ENCODE peak calls at places on chromosome 13, in seven cellular contexts. One of them, this sample, is unnamed.

GRCh38 chr13:97328222-97328790 is 105.7 kb upstream of the RAP2A start:
- DNase-seq in thoracic aorta: no peak
- DNase-seq in brain microvascular endothelial cell: peak
- DNase-seq in WERI-Rb-1: no peak
- DNase-seq in cardiac muscle cell: peak
- DNase-seq in NB4: no peak
- DNase-seq in pancreas: no peak
- DNase-seq in this sample: peak

GRCh38 chr13:103067751-103068563 is 1.7 kb upstream of the SLC10A2 start:
- DNase-seq in NB4: no peak
- DNase-seq in pancreas: peak
- DNase-seq in brain microvascular endothelial cell: no peak
- DNase-seq in thoracic aorta: no peak
- DNase-seq in cardiac muscle cell: no peak
- DNase-seq in WERI-Rb-1: no peak
- DNase-seq in this sample: no peak

GRCh38 chr13:37270206-37271001 is 164.9 kb upstream of the CSNK1A1L start:
- DNase-seq in brain microvascular endothelial cell: no peak
- DNase-seq in cardiac muscle cell: no peak
- DNase-seq in NB4: no peak
- DNase-seq in thoracic aorta: no peak
- DNase-seq in pancreas: no peak
- DNase-seq in WERI-Rb-1: no peak
- DNase-seq in this sample: no peak

GRCh38 chr13:71867101-71867814 is at the start of gene DACH1:
- DNase-seq in brain microvascular endothelial cell: peak
- DNase-seq in WERI-Rb-1: peak
- DNase-seq in cardiac muscle cell: peak
- DNase-seq in thoracic aorta: no peak
- DNase-seq in pancreas: peak
- DNase-seq in NB4: peak
- DNase-seq in this sample: peak

GRCh38 chr13:28526876-28527275 is 31.9 kb upstream of the FLT1 start:
- DNase-seq in NB4: no peak
- DNase-seq in pancreas: no peak
- DNase-seq in cardiac muscle cell: no peak
- DNase-seq in WERI-Rb-1: no peak
- DNase-seq in brain microvascular endothelial cell: no peak
- DNase-seq in thoracic aorta: no peak
- DNase-seq in this sample: no peak

GRCh38 chr13:23986619-23987018 is 89.3 kb upstream of the C1QTNF9B start:
- DNase-seq in cardiac muscle cell: peak
- DNase-seq in WERI-Rb-1: no peak
- DNase-seq in NB4: no peak
- DNase-seq in thoracic aorta: no peak
- DNase-seq in pancreas: no peak
- DNase-seq in brain microvascular endothelial cell: peak
- DNase-seq in this sample: peak

GRCh38 chr13:95698047-95698749 is 21.3 kb downstream of the DNAJC3 start:
- DNase-seq in pancreas: no peak
- DNase-seq in brain microvascular endothelial cell: no peak
- DNase-seq in cardiac muscle cell: peak
- DNase-seq in thoracic aorta: no peak
- DNase-seq in NB4: no peak
- DNase-seq in WERI-Rb-1: no peak
- DNase-seq in this sample: peak

GRCh38 chr13:24777171-24777570 is 13.2 kb downstream of the RNF17 start:
- DNase-seq in cardiac muscle cell: no peak
- DNase-seq in NB4: no peak
- DNase-seq in thoracic aorta: no peak
- DNase-seq in brain microvascular endothelial cell: no peak
- DNase-seq in WERI-Rb-1: no peak
- DNase-seq in pancreas: no peak
- DNase-seq in this sample: no peak

GRCh38 chr13:102645701-102646100 is 48.9 kb downstream of the TPP2 start:
- DNase-seq in NB4: no peak
- DNase-seq in thoracic aorta: no peak
- DNase-seq in pancreas: no peak
- DNase-seq in WERI-Rb-1: peak
- DNase-seq in cardiac muscle cell: no peak
- DNase-seq in brain microvascular endothelial cell: no peak
- DNase-seq in this sample: no peak

GRCh38 chr13:29503041-29503837 is 92.2 kb downstream of the SLC7A1 start:
- DNase-seq in pancreas: no peak
- DNase-seq in brain microvascular endothelial cell: no peak
- DNase-seq in thoracic aorta: no peak
- DNase-seq in NB4: no peak
- DNase-seq in WERI-Rb-1: no peak
- DNase-seq in cardiac muscle cell: peak
- DNase-seq in this sample: no peak

GRCh38 chr13:60617863-60618733 is 221.1 kb downstream of the TDRD3 start:
- DNase-seq in WERI-Rb-1: no peak
- DNase-seq in thoracic aorta: no peak
- DNase-seq in pancreas: no peak
- DNase-seq in NB4: peak
- DNase-seq in brain microvascular endothelial cell: peak
- DNase-seq in cardiac muscle cell: peak
- DNase-seq in this sample: no peak

GRCh38 chr13:90830782-90831181 is 516.7 kb upstream of the MIR17HG start:
- DNase-seq in pancreas: no peak
- DNase-seq in cardiac muscle cell: no peak
- DNase-seq in NB4: no peak
- DNase-seq in WERI-Rb-1: no peak
- DNase-seq in thoracic aorta: no peak
- DNase-seq in brain microvascular endothelial cell: no peak
- DNase-seq in this sample: no peak

GRCh38 chr13:102587916-102588315 is 8.9 kb upstream of the TPP2 start:
- DNase-seq in cardiac muscle cell: peak
- DNase-seq in WERI-Rb-1: no peak
- DNase-seq in NB4: peak
- DNase-seq in thoracic aorta: no peak
- DNase-seq in pancreas: no peak
- DNase-seq in brain microvascular endothelial cell: no peak
- DNase-seq in this sample: no peak

GRCh38 chr13:39364797-39365468 is 238.1 kb downstream of the LHFPL6 start:
- DNase-seq in cardiac muscle cell: peak
- DNase-seq in pancreas: no peak
- DNase-seq in NB4: no peak
- DNase-seq in thoracic aorta: no peak
- DNase-seq in brain microvascular endothelial cell: no peak
- DNase-seq in WERI-Rb-1: no peak
- DNase-seq in this sample: no peak

GRCh38 chr13:107835339-107836018 is 379.9 kb downstream of the LIG4 start:
- DNase-seq in brain microvascular endothelial cell: peak
- DNase-seq in WERI-Rb-1: no peak
- DNase-seq in NB4: peak
- DNase-seq in thoracic aorta: no peak
- DNase-seq in pancreas: no peak
- DNase-seq in cardiac muscle cell: peak
- DNase-seq in this sample: peak

GRCh38 chr13:109198585-109198984 is 569.2 kb downstream of the MYO16 start:
- DNase-seq in cardiac muscle cell: no peak
- DNase-seq in NB4: no peak
- DNase-seq in WERI-Rb-1: no peak
- DNase-seq in brain microvascular endothelial cell: no peak
- DNase-seq in thoracic aorta: no peak
- DNase-seq in pancreas: no peak
- DNase-seq in this sample: peak

GRCh38 chr13:76917096-76917495 is 30.9 kb upstream of the KCTD12 start:
- DNase-seq in pancreas: no peak
- DNase-seq in thoracic aorta: no peak
- DNase-seq in WERI-Rb-1: no peak
- DNase-seq in NB4: no peak
- DNase-seq in cardiac muscle cell: peak
- DNase-seq in brain microvascular endothelial cell: no peak
- DNase-seq in this sample: peak

GRCh38 chr13:33167521-33167920 is 118.0 kb downstream of the STARD13 start:
- DNase-seq in WERI-Rb-1: no peak
- DNase-seq in NB4: no peak
- DNase-seq in thoracic aorta: no peak
- DNase-seq in cardiac muscle cell: no peak
- DNase-seq in pancreas: no peak
- DNase-seq in brain microvascular endothelial cell: no peak
- DNase-seq in this sample: no peak

GRCh38 chr13:98428256-98428966 is 148.5 kb downstream of the STK24 start:
- DNase-seq in thoracic aorta: no peak
- DNase-seq in pancreas: no peak
- DNase-seq in cardiac muscle cell: no peak
- DNase-seq in WERI-Rb-1: no peak
- DNase-seq in NB4: no peak
- DNase-seq in brain microvascular endothelial cell: peak
- DNase-seq in this sample: no peak

DNA sequence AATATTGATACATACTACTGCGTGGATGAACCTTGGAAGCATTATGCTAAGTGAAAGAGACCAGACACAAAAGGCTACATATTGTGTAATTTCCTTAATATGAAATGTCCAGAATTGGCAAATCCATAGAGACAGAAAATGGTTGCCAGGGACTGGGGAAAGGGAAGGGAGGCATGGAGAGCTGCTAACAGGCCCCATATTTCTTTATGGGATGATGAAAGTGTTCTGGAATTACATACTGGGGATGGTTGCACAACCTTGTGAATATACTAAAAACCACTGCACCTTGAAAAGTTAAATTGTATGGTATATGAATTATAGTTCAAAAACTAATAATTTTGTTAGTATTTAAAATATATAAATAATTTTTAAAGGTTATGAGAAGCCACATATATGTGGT is 3.6 kb downstream of the IFT88 start:
- DNase-seq in thoracic aorta: no peak
- DNase-seq in brain microvascular endothelial cell: no peak
- DNase-seq in pancreas: no peak
- DNase-seq in cardiac muscle cell: peak
- DNase-seq in WERI-Rb-1: no peak
- DNase-seq in NB4: no peak
- DNase-seq in this sample: peak
- TF ChIP-seq CTCF in thoracic aorta: no peak
- TF ChIP-seq CTCF in brain microvascular endothelial cell: no peak
- TF ChIP-seq CTCF in pancreas: no peak
- TF ChIP-seq CTCF in cardiac muscle cell: no peak
- TF ChIP-seq CTCF in WERI-Rb-1: no peak
- TF ChIP-seq CTCF in NB4: no peak
- TF ChIP-seq CTCF in this sample: no peak

GRCh38 chr13:111844222-111844671 is 222.7 kb upstream of the SOX1 start:
- DNase-seq in WERI-Rb-1: no peak
- DNase-seq in NB4: no peak
- DNase-seq in thoracic aorta: no peak
- DNase-seq in brain microvascular endothelial cell: no peak
- DNase-seq in cardiac muscle cell: no peak
- DNase-seq in pancreas: no peak
- DNase-seq in this sample: no peak

GRCh38 chr13:111847964-111848363 is 219.0 kb upstream of the SOX1 start:
- DNase-seq in pancreas: no peak
- DNase-seq in cardiac muscle cell: no peak
- DNase-seq in thoracic aorta: no peak
- DNase-seq in WERI-Rb-1: no peak
- DNase-seq in brain microvascular endothelial cell: no peak
- DNase-seq in NB4: no peak
- DNase-seq in this sample: no peak

GRCh38 chr13:111844682-111845081 is 222.3 kb upstream of the SOX1 start:
- DNase-seq in cardiac muscle cell: no peak
- DNase-seq in pancreas: no peak
- DNase-seq in thoracic aorta: no peak
- DNase-seq in NB4: no peak
- DNase-seq in WERI-Rb-1: no peak
- DNase-seq in brain microvascular endothelial cell: no peak
- DNase-seq in this sample: no peak

GRCh38 chr13:111845621-111846351 is 221.2 kb upstream of the SOX1 start:
- DNase-seq in thoracic aorta: no peak
- DNase-seq in WERI-Rb-1: no peak
- DNase-seq in brain microvascular endothelial cell: no peak
- DNase-seq in NB4: peak
- DNase-seq in cardiac muscle cell: no peak
- DNase-seq in pancreas: no peak
- DNase-seq in this sample: no peak

DNA sequence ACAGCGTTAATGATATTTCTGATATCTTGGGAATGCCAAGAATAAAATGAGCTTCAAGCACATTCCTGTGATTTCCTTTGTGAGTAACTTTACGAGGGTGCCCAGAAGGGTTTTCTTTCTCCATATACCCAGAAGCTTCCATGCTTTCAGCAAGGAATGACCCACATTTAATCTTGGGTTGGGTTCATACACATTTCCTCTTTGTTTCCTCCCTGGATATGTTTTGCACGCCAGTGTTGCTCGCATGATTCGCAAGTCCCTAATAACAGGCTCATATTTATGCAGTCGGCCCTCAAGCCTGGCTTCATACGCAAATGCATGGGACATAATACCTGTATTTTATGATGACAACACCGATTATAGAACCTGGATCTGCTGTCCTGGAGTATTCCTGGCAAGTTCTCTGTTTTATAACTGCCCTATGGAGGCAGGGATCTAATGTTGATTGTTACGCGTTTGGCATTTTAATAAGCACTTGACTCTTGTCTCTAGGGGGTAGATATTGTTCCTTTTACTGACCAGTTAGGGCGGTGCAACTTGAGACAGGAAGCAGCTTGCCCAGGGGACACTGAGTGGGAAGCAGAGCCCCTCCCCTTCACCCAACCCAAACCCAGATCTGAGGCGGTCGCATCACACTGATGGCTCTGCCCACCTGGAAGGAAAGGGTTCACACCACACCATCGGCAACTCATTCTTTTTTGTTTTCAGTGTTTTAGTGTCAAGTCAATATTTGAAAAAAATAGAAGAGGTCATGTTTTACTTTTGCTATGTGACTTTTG is 220.4 kb upstream of the SOX1 start:
- DNase-seq in cardiac muscle cell: no peak
- DNase-seq in WERI-Rb-1: no peak
- DNase-seq in pancreas: no peak
- DNase-seq in brain microvascular endothelial cell: no peak
- DNase-seq in thoracic aorta: no peak
- DNase-seq in NB4: peak
- DNase-seq in this sample: no peak
- H3K4me3 ChIP-seq in cardiac muscle cell: no peak
- H3K4me3 ChIP-seq in WERI-Rb-1: no peak
- H3K4me3 ChIP-seq in pancreas: no peak
- H3K4me3 ChIP-seq in brain microvascular endothelial cell: no peak
- H3K4me3 ChIP-seq in thoracic aorta: no peak
- H3K4me3 ChIP-seq in NB4: no peak
- H3K4me3 ChIP-seq in this sample: no peak

GRCh38 chr13:69935043-69935442 is 172.6 kb upstream of the ATXN8OS start:
- DNase-seq in pancreas: no peak
- DNase-seq in NB4: peak
- DNase-seq in WERI-Rb-1: no peak
- DNase-seq in thoracic aorta: no peak
- DNase-seq in cardiac muscle cell: no peak
- DNase-seq in brain microvascular endothelial cell: no peak
- DNase-seq in this sample: no peak
- TF ChIP-seq CTCF in pancreas: no peak
- TF ChIP-seq CTCF in NB4: peak
- TF ChIP-seq CTCF in WERI-Rb-1: peak
- TF ChIP-seq CTCF in thoracic aorta: no peak
- TF ChIP-seq CTCF in cardiac muscle cell: no peak
- TF ChIP-seq CTCF in brain microvascular endothelial cell: peak
- TF ChIP-seq CTCF in this sample: no peak

GRCh38 chr13:112982281-112983041 is 13.4 kb downstream of the MCF2L start:
- DNase-seq in pancreas: no peak
- DNase-seq in brain microvascular endothelial cell: no peak
- DNase-seq in cardiac muscle cell: no peak
- DNase-seq in WERI-Rb-1: no peak
- DNase-seq in thoracic aorta: no peak
- DNase-seq in NB4: no peak
- DNase-seq in this sample: no peak
- H3K4me3 ChIP-seq in pancreas: no peak
- H3K4me3 ChIP-seq in brain microvascular endothelial cell: no peak
- H3K4me3 ChIP-seq in cardiac muscle cell: no peak
- H3K4me3 ChIP-seq in WERI-Rb-1: no peak
- H3K4me3 ChIP-seq in thoracic aorta: no peak
- H3K4me3 ChIP-seq in NB4: no peak
- H3K4me3 ChIP-seq in this sample: no peak

This sample was measured in foreskin fibroblast.